ENCODE peak calls at places on chromosomes 11 and 22, in nine cellular contexts. P is hypothalamus; R is activated naive CD8-positive, alpha-beta T cell treated with anti-CD3 and anti-CD28 coated beads, Interleukin-2, amount 50 U/mL, for 24 hours; A is glutamatergic neuron; T is GM23248; V is keratinocyte; K is fibroblast of pulmonary artery; U is activated T-helper 1 cell treated with anti-CD3 and anti-CD28 coated beads, Interleukin-12 subunit alpha, Interleukin-12 subunit beta, Interleukin-2, Interleukin-4 antibody, amounts not matched to agents 30 ng/mL and 10 ng/mL and 1 ng/mL, durations not matched to agents 14 hours and 24 hours and 36 hours; H is RPMI7951. G is an unnamed sample.

GRCh38 chr11:45092901-45093760 is 53.3 kb upstream of the PRDM11 start:
- DNase-seq in P (no peak), R (peak; percentile 36), A (no peak), T (peak; percentile 71), V (no peak), K (peak; percentile 76), U (no peak), H (peak; percentile 92), G (no peak)

GRCh38 chr22:20653012-20653794 is 120.7 kb upstream of the SERPIND1 start:
- DNase-seq in P (no peak), R (no peak), A (no peak), T (no peak), V (no peak), K (no peak), U (no peak), H (no peak), G (no peak)

GRCh38 chr11:15327786-15328231 is 213.1 kb downstream of the INSC start:
- DNase-seq in P (no peak), R (peak; percentile 4), A (peak; percentile 86), T (peak; percentile 35), V (no peak), K (peak; percentile 51), U (no peak), H (peak; percentile 23), G (no peak)

GRCh38 chr11:128956401-128957203 is 13.9 kb upstream of the TP53AIP1 start:
- DNase-seq in P (no peak), R (peak; percentile 16), A (no peak), T (peak; percentile 81), V (no peak), K (peak; percentile 81), U (no peak), H (peak; percentile 72), G (no peak)

GRCh38 chr11:19785265-19785664 is 72.6 kb downstream of the NAV2 start:
- DNase-seq in P (no peak), R (no peak), A (no peak), T (no peak), V (no peak), K (no peak), U (no peak), H (no peak), G (no peak)

GRCh38 chr11:68551223-68551622 is 90.7 kb downstream of the PPP6R3 start:
- DNase-seq in P (no peak), R (no peak), A (no peak), T (peak; percentile 7), V (no peak), K (no peak), U (no peak), H (no peak), G (no peak)

GRCh38 chr11:32297629-32298028 is 137.7 kb downstream of the WT1 start:
- DNase-seq in P (no peak), R (no peak), A (no peak), T (peak; percentile 67), V (peak; percentile 4), K (peak; percentile 70), U (no peak), H (peak; percentile 40), G (no peak)

GRCh38 chr22:24707477-24707816 is 67.1 kb downstream of the PIWIL3 start:
- DNase-seq in P (no peak), R (no peak), A (no peak), T (no peak), V (no peak), K (no peak), U (no peak), H (no peak), G (no peak)

GRCh38 chr22:36027960-36028645 is 521 bp downstream of the RBFOX2 start:
- DNase-seq in P (no peak), R (no peak), A (peak; percentile 75), T (no peak), V (no peak), K (no peak), U (no peak), H (no peak), G (no peak)

GRCh38 chr11:35122308-35122707 is 16.7 kb upstream of the CD44 start:
- DNase-seq in P (no peak), R (no peak), A (no peak), T (no peak), V (no peak), K (no peak), U (no peak), H (no peak), G (no peak)

GRCh38 chr11:44615913-44616806 is 50.7 kb downstream of the CD82 start:
- DNase-seq in P (no peak), R (no peak), A (no peak), T (no peak), V (no peak), K (no peak), U (no peak), H (no peak), G (no peak)

GRCh38 chr11:18669211-18669593 is 29.4 kb upstream of the TMEM86A start:
- DNase-seq in P (no peak), R (no peak), A (no peak), T (peak; percentile 22), V (no peak), K (no peak), U (no peak), H (peak; percentile 39), G (no peak)

GRCh38 chr11:129731316-129731715 is 84.3 kb upstream of the TMEM45B start:
- DNase-seq in P (no peak), R (no peak), A (no peak), T (no peak), V (peak; percentile 41), K (no peak), U (no peak), H (no peak), G (peak; percentile 39)

GRCh38 chr11:64313491-64314145 is 3.7 kb downstream of the TRMT112 start:
- DNase-seq in P (no peak), R (no peak), A (no peak), T (peak; percentile 90), V (no peak), K (peak; percentile 32), U (no peak), H (no peak), G (no peak)

GRCh38 chr11:126061707-126062678 is 673 bp downstream of the CDON start:
- DNase-seq in P (peak; percentile 32), R (peak; percentile 32), A (peak; percentile 70), T (peak; percentile 76), V (no peak), K (peak; percentile 12), U (no peak), H (peak; percentile 35), G (no peak)

GRCh38 chr11:10731064-10731680 is 19.9 kb upstream of the CTR9 start:
- DNase-seq in P (no peak), R (no peak), A (no peak), T (peak; percentile 12), V (no peak), K (no peak), U (no peak), H (peak; percentile 94), G (no peak)

GRCh38 chr22:20436309-20437252 is 1.0 kb downstream of the SCARF2 start:
- DNase-seq in P (no peak), R (no peak), A (peak; percentile 57), T (peak; percentile 79), V (no peak), K (peak; percentile 49), U (no peak), H (peak; percentile 33), G (no peak)

GRCh38 chr11:82270870-82271269 is 462.8 kb downstream of the FAM181B start:
- DNase-seq in P (no peak), R (no peak), A (no peak), T (no peak), V (no peak), K (no peak), U (no peak), H (no peak), G (no peak)

GRCh38 chr22:20771918-20772625 is 1.8 kb upstream of the SERPIND1 start:
- DNase-seq in P (no peak), R (no peak), A (peak; percentile 44), T (no peak), V (no peak), K (no peak), U (no peak), H (no peak), G (no peak)

GRCh38 chr11:1881442-1882264 is 10.0 kb downstream of the PRR33 start:
- DNase-seq in P (no peak), R (peak; percentile 4), A (no peak), T (no peak), V (no peak), K (no peak), U (no peak), H (no peak), G (no peak)

GRCh38 chr22:23216331-23217170 is 36.2 kb downstream of the BCR start:
- DNase-seq in P (no peak), R (peak; percentile 58), A (no peak), T (no peak), V (no peak), K (no peak), U (peak; percentile 42), H (peak; percentile 44), G (no peak)

GRCh38 chr11:93155738-93156137 is 42.1 kb downstream of the SLC36A4 start:
- DNase-seq in P (no peak), R (no peak), A (no peak), T (no peak), V (no peak), K (no peak), U (no peak), H (no peak), G (no peak)

GRCh38 chr22:32144875-32145274 is 14.2 kb downstream of the C22orf42 start:
- DNase-seq in P (no peak), R (no peak), A (no peak), T (no peak), V (no peak), K (no peak), U (no peak), H (no peak), G (no peak)

GRCh38 chr11:102709211-102709980 is 3.8 kb upstream of the MMP27 start:
- DNase-seq in P (no peak), R (no peak), A (no peak), T (peak; percentile 44), V (no peak), K (no peak), U (no peak), H (no peak), G (no peak)

GRCh38 chr11:2294340-2295290 is 7.1 kb downstream of the C11orf21 start:
- DNase-seq in P (no peak), R (peak; percentile 0), A (no peak), T (no peak), V (no peak), K (no peak), U (no peak), H (no peak), G (no peak)

GRCh38 chr22:21026783-21027692 is 5.3 kb downstream of the SLC7A4 start:
- DNase-seq in P (no peak), R (no peak), A (no peak), T (peak; percentile 73), V (no peak), K (peak; percentile 67), U (no peak), H (peak; percentile 70), G (no peak)

GRCh38 chr22:37741312-37741795 is 44.5 kb downstream of the TRIOBP start:
- DNase-seq in P (no peak), R (no peak), A (peak; percentile 39), T (peak; percentile 96), V (no peak), K (peak; percentile 99), U (no peak), H (peak; percentile 95), G (peak; percentile 20)

GRCh38 chr11:75771646-75772410 is 3.2 kb downstream of the DGAT2 start:
- DNase-seq in P (no peak), R (no peak), A (no peak), T (peak; percentile 96), V (no peak), K (peak; percentile 77), U (no peak), H (peak; percentile 67), G (no peak)

GRCh38 chr11:124793466-124794278 is 6.5 kb downstream of the MSANTD2 start:
- DNase-seq in P (no peak), R (peak; percentile 14), A (no peak), T (peak; percentile 70), V (peak; percentile 4), K (peak; percentile 68), U (peak; percentile 3), H (peak; percentile 48), G (no peak)

GRCh38 chr22:24178502-24179440 is 2.5 kb upstream of the SUSD2 start:
- DNase-seq in P (no peak), R (no peak), A (no peak), T (peak; percentile 31), V (no peak), K (peak; percentile 24), U (no peak), H (no peak), G (no peak)

GRCh38 chr11:11250470-11250869 is 102.6 kb downstream of the CSNK2A3 start:
- DNase-seq in P (no peak), R (no peak), A (no peak), T (no peak), V (no peak), K (no peak), U (no peak), H (no peak), G (no peak)

G was measured in epithelial cell of prostate.